ENCODE peak calls at places on chromosome 1, in ten cellular contexts. One of them, this sample, is unnamed.

GRCh38 chr1:12478612-12478985 is 139.4 kb downstream of the DHRS3 start:
- DNase-seq in iris pigment epithelial cell: no peak
- DNase-seq in ELR: no peak
- DNase-seq in HEK293T: peak
- DNase-seq in natural killer cell treated with Interleukin-12 subunit alpha and Interleukin-12 subunit beta and Interleukin-15 and Interleukin-18, amount 100 ng/mL, for 72 hours: peak
- DNase-seq in head of caudate nucleus: no peak
- DNase-seq in stimulated activated CD4-positive, alpha-beta T cell treated with anti-CD3 and anti-CD28 coated beads, Interleukin-15, amount 100 ng/mL, for 24 hours: peak
- DNase-seq in T-helper 1 cell: no peak
- DNase-seq in GM04504: no peak
- DNase-seq in T follicular helper cell: peak
- DNase-seq in this sample: no peak

GRCh38 chr1:159800177-159800935 is 1.8 kb upstream of the FCRL6 start:
- DNase-seq in head of caudate nucleus: no peak
- DNase-seq in T-helper 1 cell: no peak
- DNase-seq in T follicular helper cell: no peak
- DNase-seq in GM04504: no peak
- DNase-seq in stimulated activated CD4-positive, alpha-beta T cell treated with anti-CD3 and anti-CD28 coated beads, Interleukin-15, amount 100 ng/mL, for 24 hours: no peak
- DNase-seq in ELR: peak
- DNase-seq in natural killer cell treated with Interleukin-12 subunit alpha and Interleukin-12 subunit beta and Interleukin-15 and Interleukin-18, amount 100 ng/mL, for 72 hours: peak
- DNase-seq in HEK293T: no peak
- DNase-seq in iris pigment epithelial cell: no peak
- DNase-seq in this sample: no peak

GRCh38 chr1:42173155-42173933 is 8.8 kb upstream of the GUCA2A start:
- DNase-seq in HEK293T: peak
- DNase-seq in GM04504: no peak
- DNase-seq in T follicular helper cell: peak
- DNase-seq in T-helper 1 cell: peak
- DNase-seq in head of caudate nucleus: peak
- DNase-seq in natural killer cell treated with Interleukin-12 subunit alpha and Interleukin-12 subunit beta and Interleukin-15 and Interleukin-18, amount 100 ng/mL, for 72 hours: peak
- DNase-seq in ELR: peak
- DNase-seq in stimulated activated CD4-positive, alpha-beta T cell treated with anti-CD3 and anti-CD28 coated beads, Interleukin-15, amount 100 ng/mL, for 24 hours: peak
- DNase-seq in iris pigment epithelial cell: peak
- DNase-seq in this sample: peak

GRCh38 chr1:199182151-199182843 is 543.5 kb downstream of the PTPRC start:
- DNase-seq in T-helper 1 cell: no peak
- DNase-seq in GM04504: no peak
- DNase-seq in natural killer cell treated with Interleukin-12 subunit alpha and Interleukin-12 subunit beta and Interleukin-15 and Interleukin-18, amount 100 ng/mL, for 72 hours: no peak
- DNase-seq in T follicular helper cell: no peak
- DNase-seq in head of caudate nucleus: no peak
- DNase-seq in ELR: no peak
- DNase-seq in iris pigment epithelial cell: no peak
- DNase-seq in stimulated activated CD4-positive, alpha-beta T cell treated with anti-CD3 and anti-CD28 coated beads, Interleukin-15, amount 100 ng/mL, for 24 hours: no peak
- DNase-seq in HEK293T: no peak
- DNase-seq in this sample: no peak

GRCh38 chr1:162690672-162691434 is 58.6 kb downstream of the DDR2 start:
- DNase-seq in stimulated activated CD4-positive, alpha-beta T cell treated with anti-CD3 and anti-CD28 coated beads, Interleukin-15, amount 100 ng/mL, for 24 hours: no peak
- DNase-seq in T-helper 1 cell: no peak
- DNase-seq in head of caudate nucleus: no peak
- DNase-seq in iris pigment epithelial cell: peak
- DNase-seq in T follicular helper cell: no peak
- DNase-seq in HEK293T: no peak
- DNase-seq in ELR: peak
- DNase-seq in natural killer cell treated with Interleukin-12 subunit alpha and Interleukin-12 subunit beta and Interleukin-15 and Interleukin-18, amount 100 ng/mL, for 72 hours: no peak
- DNase-seq in GM04504: peak
- DNase-seq in this sample: peak

GRCh38 chr1:1630965-1631792 is 794 bp upstream of the MMP23B start:
- DNase-seq in head of caudate nucleus: no peak
- DNase-seq in T-helper 1 cell: peak
- DNase-seq in T follicular helper cell: no peak
- DNase-seq in GM04504: no peak
- DNase-seq in HEK293T: no peak
- DNase-seq in stimulated activated CD4-positive, alpha-beta T cell treated with anti-CD3 and anti-CD28 coated beads, Interleukin-15, amount 100 ng/mL, for 24 hours: no peak
- DNase-seq in ELR: no peak
- DNase-seq in natural killer cell treated with Interleukin-12 subunit alpha and Interleukin-12 subunit beta and Interleukin-15 and Interleukin-18, amount 100 ng/mL, for 72 hours: no peak
- DNase-seq in iris pigment epithelial cell: no peak
- DNase-seq in this sample: peak

GRCh38 chr1:71638081-71638766 is 557.4 kb upstream of the ZRANB2 start:
- DNase-seq in T follicular helper cell: no peak
- DNase-seq in GM04504: no peak
- DNase-seq in natural killer cell treated with Interleukin-12 subunit alpha and Interleukin-12 subunit beta and Interleukin-15 and Interleukin-18, amount 100 ng/mL, for 72 hours: no peak
- DNase-seq in ELR: peak
- DNase-seq in head of caudate nucleus: no peak
- DNase-seq in iris pigment epithelial cell: peak
- DNase-seq in T-helper 1 cell: no peak
- DNase-seq in stimulated activated CD4-positive, alpha-beta T cell treated with anti-CD3 and anti-CD28 coated beads, Interleukin-15, amount 100 ng/mL, for 24 hours: no peak
- DNase-seq in HEK293T: no peak
- DNase-seq in this sample: peak

GRCh38 chr1:168301664-168302320 is 21.1 kb downstream of the TBX19 start:
- DNase-seq in ELR: peak
- DNase-seq in HEK293T: no peak
- DNase-seq in natural killer cell treated with Interleukin-12 subunit alpha and Interleukin-12 subunit beta and Interleukin-15 and Interleukin-18, amount 100 ng/mL, for 72 hours: no peak
- DNase-seq in iris pigment epithelial cell: peak
- DNase-seq in T-helper 1 cell: no peak
- DNase-seq in head of caudate nucleus: no peak
- DNase-seq in stimulated activated CD4-positive, alpha-beta T cell treated with anti-CD3 and anti-CD28 coated beads, Interleukin-15, amount 100 ng/mL, for 24 hours: no peak
- DNase-seq in GM04504: peak
- DNase-seq in T follicular helper cell: no peak
- DNase-seq in this sample: peak

GRCh38 chr1:185467125-185467524 is 150.1 kb upstream of the IVNS1ABP start:
- DNase-seq in iris pigment epithelial cell: no peak
- DNase-seq in stimulated activated CD4-positive, alpha-beta T cell treated with anti-CD3 and anti-CD28 coated beads, Interleukin-15, amount 100 ng/mL, for 24 hours: no peak
- DNase-seq in head of caudate nucleus: no peak
- DNase-seq in ELR: no peak
- DNase-seq in T-helper 1 cell: no peak
- DNase-seq in T follicular helper cell: no peak
- DNase-seq in GM04504: no peak
- DNase-seq in natural killer cell treated with Interleukin-12 subunit alpha and Interleukin-12 subunit beta and Interleukin-15 and Interleukin-18, amount 100 ng/mL, for 72 hours: no peak
- DNase-seq in HEK293T: no peak
- DNase-seq in this sample: no peak

GRCh38 chr1:221829327-221830011 is 87.6 kb upstream of the DUSP10 start:
- DNase-seq in natural killer cell treated with Interleukin-12 subunit alpha and Interleukin-12 subunit beta and Interleukin-15 and Interleukin-18, amount 100 ng/mL, for 72 hours: peak
- DNase-seq in HEK293T: no peak
- DNase-seq in T follicular helper cell: no peak
- DNase-seq in iris pigment epithelial cell: peak
- DNase-seq in ELR: peak
- DNase-seq in stimulated activated CD4-positive, alpha-beta T cell treated with anti-CD3 and anti-CD28 coated beads, Interleukin-15, amount 100 ng/mL, for 24 hours: peak
- DNase-seq in head of caudate nucleus: no peak
- DNase-seq in T-helper 1 cell: no peak
- DNase-seq in GM04504: peak
- DNase-seq in this sample: peak

This sample was measured in fibroblast of gingiva.